ENCODE peak calls at places on chromosomes 16 and 17, in eight cellular contexts. F is keratinocyte, V is HCT116, L is neural progenitor cell, X is H9, I is GM23248, N is H1, O is IMR-90. W is an unnamed sample.

GRCh38 chr17:60944751-60945150 is 267.1 kb downstream of the BCAS3 start:
- DNase-seq in F (no peak), V (no peak), L (no peak), X (no peak), I (no peak), N (no peak), O (no peak), W (no peak)

GRCh38 chr16:50620646-50621451 is 60.3 kb downstream of the SNX20 start:
- DNase-seq in F (no peak), V (no peak), L (no peak), X (no peak), I (no peak), N (no peak), O (no peak), W (no peak)

GRCh38 chr16:27406729-27407128 is 4.8 kb downstream of the IL21R start:
- DNase-seq in F (no peak), V (no peak), L (no peak), X (no peak), I (no peak), N (no peak), O (no peak), W (no peak)

GRCh38 chr17:77316191-77316641 is 175.4 kb downstream of the SEC14L1 start:
- DNase-seq in F (no peak), V (no peak), L (peak), X (peak), I (peak), N (peak), O (peak), W (no peak)

GRCh38 chr17:44786551-44787081 is 27.8 kb downstream of the ADAM11 start:
- DNase-seq in F (no peak), V (no peak), L (no peak), X (peak), I (no peak), N (no peak), O (no peak), W (no peak)

GRCh38 chr17:57062865-57063264 is 22.2 kb upstream of the AKAP1 start:
- DNase-seq in F (no peak), V (no peak), L (no peak), X (no peak), I (no peak), N (no peak), O (no peak), W (peak)

GRCh38 chr17:9427460-9428315 is 147.9 kb downstream of the STX8 start:
- DNase-seq in F (no peak), V (no peak), L (no peak), X (no peak), I (no peak), N (no peak), O (peak), W (peak)

GRCh38 chr17:7997186-7997585 is 5.2 kb upstream of the GUCY2D start:
- DNase-seq in F (no peak), V (peak), L (peak), X (peak), I (peak), N (no peak), O (peak), W (no peak)

GRCh38 chr17:81057079-81057730 is 22.3 kb downstream of the BAIAP2 start:
- DNase-seq in F (no peak), V (no peak), L (peak), X (no peak), I (peak), N (no peak), O (no peak), W (peak)

GRCh38 chr16:70694088-70694487 is 8.2 kb upstream of the MTSS2 start:
- DNase-seq in F (peak), V (no peak), L (peak), X (peak), I (peak), N (no peak), O (peak), W (peak)

GRCh38 chr16:57904101-57904500 is 66.8 kb downstream of the CNGB1 start:
- DNase-seq in F (no peak), V (no peak), L (no peak), X (no peak), I (no peak), N (no peak), O (no peak), W (no peak)

GRCh38 chr16:53949716-53950410 is 245.9 kb downstream of the FTO start:
- DNase-seq in F (no peak), V (no peak), L (no peak), X (no peak), I (no peak), N (no peak), O (no peak), W (no peak)

GRCh38 chr17:49210158-49211029 is at the start of the genes ABI3 and GNGT2:
- DNase-seq in F (no peak), V (no peak), L (no peak), X (peak), I (no peak), N (peak), O (peak), W (no peak)

GRCh38 chr17:47789611-47790520 is 31.7 kb downstream of the OSBPL7 start:
- DNase-seq in F (no peak), V (no peak), L (peak), X (peak), I (peak), N (peak), O (peak), W (no peak)

GRCh38 chr16:11056090-11056988 is 112.0 kb downstream of the CLEC16A start:
- DNase-seq in F (no peak), V (no peak), L (no peak), X (no peak), I (no peak), N (no peak), O (peak), W (no peak)

GRCh38 chr16:87628940-87629339 is 26.6 kb downstream of the JPH3 start:
- DNase-seq in F (peak), V (no peak), L (no peak), X (no peak), I (peak), N (no peak), O (peak), W (peak)

GRCh38 chr17:19747829-19748806 is at the start of gene ALDH3A1:
- DNase-seq in F (no peak), V (no peak), L (peak), X (no peak), I (peak), N (no peak), O (no peak), W (no peak)

GRCh38 chr17:2689411-2690164 is 22.0 kb downstream of the CLUH start:
- DNase-seq in F (no peak), V (no peak), L (no peak), X (peak), I (no peak), N (peak), O (no peak), W (no peak)

GRCh38 chr17:32489320-32490100 is 2.7 kb downstream of the CDK5R1 start:
- DNase-seq in F (no peak), V (no peak), L (no peak), X (no peak), I (no peak), N (no peak), O (no peak), W (no peak)

GRCh38 chr16:84638195-84638806 is 10.0 kb upstream of the KLHL36 start:
- DNase-seq in F (no peak), V (no peak), L (no peak), X (no peak), I (no peak), N (no peak), O (no peak), W (no peak)

GRCh38 chr17:34675605-34676004 is 96.2 kb downstream of the TMEM132E start:
- DNase-seq in F (no peak), V (no peak), L (no peak), X (peak), I (no peak), N (no peak), O (no peak), W (no peak)

GRCh38 chr16:10664720-10665126 is 30.0 kb downstream of the TEKT5 start:
- DNase-seq in F (no peak), V (no peak), L (no peak), X (no peak), I (no peak), N (no peak), O (no peak), W (no peak)

GRCh38 chr16:9039208-9039607 is 52.2 kb upstream of the HAPSTR1 start:
- DNase-seq in F (no peak), V (no peak), L (peak), X (no peak), I (peak), N (no peak), O (peak), W (no peak)

GRCh38 chr16:29744541-29745101 is 1.2 kb downstream of the C16orf54 start:
- DNase-seq in F (no peak), V (no peak), L (no peak), X (no peak), I (no peak), N (no peak), O (no peak), W (no peak)

GRCh38 chr16:378821-379182 is 3.0 kb downstream of the PGAP6 start:
- DNase-seq in F (no peak), V (no peak), L (no peak), X (no peak), I (no peak), N (no peak), O (no peak), W (no peak)

GRCh38 chr17:81076097-81076754 is 41.3 kb downstream of the BAIAP2 start:
- DNase-seq in F (no peak), V (no peak), L (no peak), X (no peak), I (no peak), N (no peak), O (no peak), W (no peak)

GRCh38 chr16:24609417-24609739 is 70.0 kb downstream of the RBBP6 start:
- DNase-seq in F (no peak), V (no peak), L (no peak), X (no peak), I (no peak), N (no peak), O (no peak), W (no peak)

GRCh38 chr17:50950002-50950877 is 84.1 kb upstream of the TOB1 start:
- DNase-seq in F (peak), V (peak), L (peak), X (peak), I (peak), N (peak), O (peak), W (peak)

GRCh38 chr16:76854234-76854633 is 336.8 kb upstream of the MON1B start:
- DNase-seq in F (no peak), V (no peak), L (no peak), X (no peak), I (peak), N (no peak), O (no peak), W (no peak)

GRCh38 chr17:17783825-17784598 is 52.8 kb downstream of the SREBF1 start:
- DNase-seq in F (no peak), V (no peak), L (peak), X (peak), I (peak), N (no peak), O (no peak), W (no peak)

GRCh38 chr17:81429813-81430510 is 34.7 kb downstream of the BAHCC1 start:
- DNase-seq in F (no peak), V (no peak), L (peak), X (no peak), I (peak), N (no peak), O (no peak), W (no peak)

GRCh38 chr16:10754941-10755340 is 11.3 kb downstream of the NUBP1 start:
- DNase-seq in F (no peak), V (no peak), L (no peak), X (no peak), I (peak), N (no peak), O (peak), W (no peak)

GRCh38 chr17:50175035-50175788 is 9.4 kb downstream of the SGCA start:
- DNase-seq in F (no peak), V (no peak), L (no peak), X (no peak), I (peak), N (no peak), O (peak), W (no peak)

GRCh38 chr17:77462101-77462500 is 321.3 kb downstream of the SEC14L1 start:
- DNase-seq in F (no peak), V (no peak), L (no peak), X (no peak), I (no peak), N (no peak), O (no peak), W (no peak)

GRCh38 chr17:73336613-73337400 is 25.0 kb upstream of the CDC42EP4 start:
- DNase-seq in F (no peak), V (no peak), L (no peak), X (no peak), I (no peak), N (no peak), O (no peak), W (no peak)

GRCh38 chr16:85445779-85446222 is 167.3 kb upstream of the GSE1 start:
- DNase-seq in F (no peak), V (no peak), L (no peak), X (no peak), I (no peak), N (no peak), O (peak), W (peak)

GRCh38 chr16:48318630-48319029 is 66.6 kb downstream of the SIAH1 start:
- DNase-seq in F (no peak), V (no peak), L (no peak), X (peak), I (no peak), N (no peak), O (peak), W (no peak)

GRCh38 chr17:63515426-63515825 is 7.7 kb upstream of the KCNH6 start:
- DNase-seq in F (no peak), V (no peak), L (no peak), X (no peak), I (no peak), N (no peak), O (no peak), W (no peak)
- H2AFZ ChIP-seq in F (no peak), V (no peak), L (no peak), X (no peak), I (no peak), N (no peak), O (no peak), W (no peak)

GRCh38 chr17:67215991-67216421 is 29.0 kb downstream of the HELZ start:
- DNase-seq in F (no peak), V (no peak), L (no peak), X (no peak), I (no peak), N (no peak), O (no peak), W (no peak)

GRCh38 chr17:67211742-67212141 is 33.3 kb downstream of the HELZ start:
- DNase-seq in F (no peak), V (no peak), L (no peak), X (no peak), I (peak), N (no peak), O (peak), W (peak)

GRCh38 chr17:67210915-67211314 is 34.1 kb downstream of the HELZ start:
- DNase-seq in F (no peak), V (no peak), L (no peak), X (no peak), I (no peak), N (no peak), O (no peak), W (peak)

GRCh38 chr17:67212716-67213417 is 32.1 kb downstream of the HELZ start:
- DNase-seq in F (no peak), V (no peak), L (no peak), X (no peak), I (peak), N (no peak), O (peak), W (peak)

GRCh38 chr17:67212231-67212630 is 32.8 kb downstream of the HELZ start:
- DNase-seq in F (no peak), V (no peak), L (no peak), X (no peak), I (peak), N (no peak), O (peak), W (no peak)
- H3K27ac ChIP-seq in F (no peak), V (no peak), L (no peak), X (no peak), I (peak), N (no peak), O (peak), W (no peak)

DNA sequence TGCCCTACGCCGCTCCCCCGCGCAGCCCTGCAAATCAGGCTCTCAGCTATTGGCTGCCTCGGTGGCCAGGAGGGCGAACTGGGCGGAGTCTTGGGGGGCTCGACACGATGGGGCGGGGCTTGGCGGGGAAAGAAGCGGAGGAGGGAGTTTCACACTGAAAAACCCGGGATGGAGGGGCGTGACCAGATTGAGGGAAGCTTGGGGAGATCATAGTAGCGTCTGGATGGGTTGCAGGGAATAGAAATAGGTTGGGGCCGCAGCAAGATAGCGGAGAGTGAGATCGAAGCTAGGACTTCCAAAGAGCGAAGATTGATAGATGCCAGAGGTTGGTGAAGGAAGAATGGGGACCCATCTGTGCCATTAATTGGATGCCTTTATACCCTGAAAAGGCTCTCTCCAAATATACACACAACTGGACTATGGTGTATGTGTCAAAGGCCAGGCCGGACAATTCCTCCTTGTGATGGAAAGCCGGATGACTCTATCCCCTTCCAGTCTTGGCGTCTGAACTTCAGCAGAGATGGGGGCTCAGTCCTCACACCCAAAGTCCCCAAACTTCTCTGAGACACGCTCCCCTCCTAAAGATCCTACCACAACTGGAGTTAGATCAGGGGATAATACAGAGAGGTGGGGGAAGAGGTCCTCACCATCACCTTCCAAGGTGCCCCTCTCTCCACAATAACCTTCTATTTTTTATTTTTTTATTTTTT is 384 bp upstream of the STAC2 start:
- DNase-seq in F (no peak), V (no peak), L (peak), X (peak), I (peak), N (peak), O (peak), W (no peak)
- H3K9ac ChIP-seq in F (no peak), V (no peak), L (no peak), X (no peak), I (no peak), N (no peak), O (no peak), W (no peak)

GRCh38 chr17:29844339-29845048 is 85.5 kb downstream of the SSH2 start:
- DNase-seq in F (no peak), V (no peak), L (peak), X (no peak), I (peak), N (no peak), O (no peak), W (no peak)
- H2AFZ ChIP-seq in F (no peak), V (no peak), L (no peak), X (no peak), I (no peak), N (no peak), O (no peak), W (no peak)

W was measured in trophoblast cell.